ENCODE peak calls at places on chromosomes 1 and 21, in four cellular contexts. S is AG10803, L is astrocyte, N is heart right ventricle. W is an unnamed sample.

GRCh38 chr1:236425031-236425663 is 31.1 kb downstream of the EDARADD start:
- DNase-seq in L (no peak), S (no peak), N (no peak), W (no peak)

GRCh38 chr1:235329139-235329808 is 904 bp downstream of the GGPS1 start:
- DNase-seq in N (no peak), L (peak), S (peak), W (no peak)

GRCh38 chr1:174550296-174550695 is 102.5 kb downstream of the GPR52 start:
- DNase-seq in S (no peak), L (peak), N (no peak), W (no peak)

GRCh38 chr1:197073978-197074377 is 6.9 kb upstream of the F13B start:
- DNase-seq in S (no peak), N (no peak), L (no peak), W (no peak)

GRCh38 chr21:40177979-40178378 is 310.7 kb downstream of the PCP4 start:
- DNase-seq in N (no peak), L (no peak), S (no peak), W (no peak)

GRCh38 chr1:87200875-87201638 is 127.6 kb upstream of the LMO4 start:
- DNase-seq in S (no peak), N (no peak), L (no peak), W (no peak)

GRCh38 chr1:221268295-221268694 is 389.1 kb downstream of the HLX start:
- DNase-seq in L (peak), S (peak), N (no peak), W (peak)

GRCh38 chr1:219120625-219121544 is 52.8 kb upstream of the LYPLAL1 start:
- DNase-seq in S (peak), L (peak), N (no peak), W (peak)

DNA sequence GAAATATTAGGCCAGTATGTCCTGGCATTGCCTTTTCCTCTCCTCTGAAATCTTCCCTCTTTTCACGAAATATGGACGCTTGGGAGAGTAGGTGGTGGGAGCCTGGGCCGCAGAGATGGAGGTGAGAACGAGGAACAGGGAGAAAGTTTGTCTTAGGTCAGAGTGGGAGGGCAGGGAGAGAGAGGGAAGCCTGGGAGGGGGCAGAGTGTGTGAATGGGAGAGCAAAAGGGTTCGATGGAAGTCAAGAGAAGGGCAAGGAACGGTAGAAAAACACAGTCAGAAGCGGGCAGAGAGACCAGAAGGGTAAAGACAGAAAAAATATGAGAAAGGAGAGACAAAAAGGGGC is 1.2 kb downstream of the TRABD2B start:
- DNase-seq in L (no peak), N (no peak), S (no peak), W (no peak)
- H3K4me3 ChIP-seq in L (no peak), N (peak), S (peak), W (no peak)

GRCh38 chr1:203307690-203308126 is 2.4 kb downstream of the BTG2 start:
- DNase-seq in N (no peak), L (no peak), S (no peak), W (no peak)
- H3K4me3 ChIP-seq in N (peak), L (peak), S (peak), W (peak)

DNA sequence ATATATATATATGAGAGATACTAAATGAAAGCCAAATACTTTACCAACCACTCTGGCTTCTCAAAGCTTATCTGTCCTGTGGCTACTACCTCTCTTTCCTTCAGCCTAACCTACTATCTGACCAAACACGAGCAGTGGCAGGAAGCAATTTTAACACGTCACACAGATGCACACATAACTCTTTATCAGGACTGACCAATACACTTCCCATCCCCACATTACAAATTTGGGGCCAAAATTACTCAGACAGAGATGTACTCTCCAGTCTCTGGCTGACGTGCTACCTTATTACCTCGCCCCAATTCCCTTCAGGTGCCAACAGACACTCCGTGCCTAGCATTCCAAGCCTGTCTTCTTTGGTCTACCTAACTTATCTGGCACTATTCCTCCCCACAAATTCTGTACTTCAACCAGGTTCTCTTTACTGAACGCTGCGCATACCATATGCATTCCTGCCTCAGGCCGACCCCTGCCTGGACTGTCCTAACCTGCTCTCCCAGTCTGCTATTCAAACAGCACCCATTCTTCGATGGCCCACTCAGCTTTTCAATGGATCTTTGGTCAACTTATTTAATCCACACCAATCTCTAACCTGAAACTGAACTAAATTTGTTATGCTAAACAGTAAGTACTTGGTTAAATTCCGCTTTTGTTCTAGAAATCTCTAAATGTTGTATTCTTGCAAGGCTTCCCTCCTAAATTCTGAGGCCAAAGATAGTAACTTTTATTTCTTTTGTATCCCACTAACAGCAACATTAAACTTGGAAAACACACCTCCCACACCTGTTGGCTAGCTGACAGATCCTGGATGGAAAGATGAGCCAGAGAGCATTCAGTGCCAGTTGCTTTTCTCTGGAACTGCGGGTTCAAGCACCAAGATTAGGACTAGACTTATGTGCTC is 27.9 kb downstream of the RERE start:
- DNase-seq in S (no peak), N (no peak), L (no peak), W (no peak)
- H3K4me3 ChIP-seq in S (no peak), N (no peak), L (no peak), W (no peak)

GRCh38 chr1:231965615-231966014 is 339.0 kb downstream of the DISC1 start:
- DNase-seq in N (no peak), L (no peak), S (no peak), W (no peak)
- H3K4me3 ChIP-seq in N (no peak), L (no peak), S (no peak), W (no peak)

GRCh38 chr1:5980314-5981008 is 11.8 kb downstream of the NPHP4 start:
- DNase-seq in L (no peak), S (peak), N (peak), W (peak)
- H3K4me3 ChIP-seq in L (no peak), S (no peak), N (no peak), W (no peak)

DNA sequence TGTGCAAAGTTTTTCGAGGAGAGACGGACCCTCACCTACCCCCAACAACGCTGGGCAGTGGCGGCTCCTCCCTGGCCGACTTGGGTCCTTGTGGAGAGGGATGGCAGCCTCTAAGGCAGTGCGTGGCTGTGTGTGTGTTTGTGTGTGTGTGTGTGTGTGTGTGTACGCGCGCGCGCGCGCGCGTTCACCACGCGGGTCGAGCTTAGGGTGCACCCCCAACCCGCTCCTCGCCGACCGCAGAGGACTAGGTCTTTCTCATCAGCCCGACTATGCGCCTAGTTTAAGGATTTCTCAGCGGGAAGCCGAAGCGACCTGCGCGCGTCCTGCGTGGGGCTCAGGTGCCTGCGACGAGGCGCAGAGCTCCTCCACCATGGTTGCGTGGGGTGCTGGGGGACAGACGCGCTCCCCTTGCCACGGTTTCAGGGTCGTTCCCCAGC is 940 bp downstream of the SOX13 start:
- DNase-seq in L (no peak), N (no peak), S (peak), W (peak)
- H3K4me3 ChIP-seq in L (peak), N (peak), S (peak), W (peak)

GRCh38 chr1:90841477-90841876 is 124.4 kb upstream of the BARHL2 start:
- DNase-seq in L (no peak), N (no peak), S (no peak), W (no peak)
- H3K4me3 ChIP-seq in L (no peak), N (no peak), S (no peak), W (no peak)

GRCh38 chr1:32333251-32333963 is 2.6 kb downstream of the MARCKSL1 start:
- DNase-seq in L (no peak), S (no peak), N (no peak), W (no peak)

GRCh38 chr1:32334864-32335618 is 992 bp downstream of the MARCKSL1 start:
- DNase-seq in L (no peak), S (peak), N (peak), W (peak)

GRCh38 chr1:32335951-32336867 is at the start of gene MARCKSL1:
- DNase-seq in L (peak), N (peak), S (peak), W (peak)

GRCh38 chr1:32335619-32335950 is 448 bp downstream of the MARCKSL1 start:
- DNase-seq in S (no peak), N (no peak), L (no peak), W (no peak)

GRCh38 chr1:32334274-32334861 is 1.7 kb downstream of the MARCKSL1 start:
- DNase-seq in S (no peak), L (no peak), N (no peak), W (no peak)
- H3K4me3 ChIP-seq in S (peak), L (peak), N (peak), W (peak)